ENCODE peak calls at places on chromosomes 11 and 22, in four cellular contexts. E is fibroblast of lung, N is tibial artery, U is HL-60. L is an unnamed sample.

GRCh38 chr22:19822301-19823117 is 32.2 kb downstream of the GNB1L start:
- DNase-seq in E (no peak), N (peak; percentile 35), U (no peak), L (no peak)

GRCh38 chr11:59199546-59200420 is 12.9 kb downstream of the MPEG1 start:
- DNase-seq in E (no peak), N (no peak), U (no peak), L (no peak)

GRCh38 chr11:47843354-47844060 is 4.6 kb downstream of the NUP160 start:
- DNase-seq in E (no peak), N (no peak), U (no peak), L (no peak)

GRCh38 chr11:35112056-35112845 is 26.7 kb upstream of the CD44 start:
- DNase-seq in E (no peak), N (no peak), U (no peak), L (no peak)

GRCh38 chr11:44229664-44230063 is 80.3 kb downstream of the ALX4 start:
- DNase-seq in E (no peak), N (no peak), U (no peak), L (no peak)

GRCh38 chr11:125163431-125164011 is 1.0 kb upstream of the PKNOX2 start:
- DNase-seq in E (no peak), N (no peak), U (no peak), L (no peak)

GRCh38 chr11:81892770-81893635 is 840.7 kb downstream of the FAM181B start:
- DNase-seq in E (no peak), N (no peak), U (no peak), L (no peak)

GRCh38 chr11:125414121-125414520 is 81.9 kb downstream of the FEZ1 start:
- DNase-seq in E (no peak), N (peak; percentile 21), U (no peak), L (no peak)

GRCh38 chr11:126544311-126545056 is 189.0 kb downstream of the ST3GAL4 start:
- DNase-seq in E (peak; percentile 8), N (no peak), U (no peak), L (no peak)

GRCh38 chr11:8714622-8715225 is 32.1 kb downstream of the RPL27A start:
- DNase-seq in E (no peak), N (no peak), U (no peak), L (no peak)

GRCh38 chr11:126268361-126268707 is 361 bp downstream of the SRPRA start:
- DNase-seq in E (no peak), N (no peak), U (no peak), L (no peak)

GRCh38 chr11:75147191-75147874 is 3.6 kb upstream of the SLCO2B1 start:
- DNase-seq in E (no peak), N (peak; percentile 12), U (no peak), L (no peak)

GRCh38 chr11:37786214-37786755 is 1188.2 kb upstream of the RAG2 start:
- DNase-seq in E (peak; percentile 46), N (no peak), U (no peak), L (no peak)

GRCh38 chr11:112285918-112286317 is 25.3 kb upstream of the PLET1 start:
- DNase-seq in E (peak; percentile 8), N (no peak), U (no peak), L (no peak)

GRCh38 chr11:130427581-130428211 is 713 bp downstream of the ADAMTS8 start:
- DNase-seq in E (peak; percentile 9), N (no peak), U (no peak), L (no peak)

GRCh38 chr11:9874466-9874865 is 210.6 kb downstream of the SWAP70 start:
- DNase-seq in E (no peak), N (no peak), U (no peak), L (no peak)

GRCh38 chr11:36177837-36178236 is 111.4 kb downstream of the COMMD9 start:
- DNase-seq in E (no peak), N (no peak), U (no peak), L (no peak)

GRCh38 chr22:25759825-25760231 is 17.8 kb downstream of the MYO18B start:
- DNase-seq in E (peak; percentile 95), N (no peak), U (no peak), L (peak; percentile 40)

GRCh38 chr22:48492371-48493320 is 1335.0 kb downstream of the BRD1 start:
- DNase-seq in E (peak; percentile 78), N (peak; percentile 61), U (peak; percentile 10), L (peak; percentile 21)

GRCh38 chr11:68436985-68437926 is 23.3 kb upstream of the PPP6R3 start:
- DNase-seq in E (peak; percentile 44), N (no peak), U (peak; percentile 28), L (no peak)

GRCh38 chr22:20524004-20524481 is 16.6 kb downstream of the MED15 start:
- DNase-seq in E (no peak), N (no peak), U (no peak), L (no peak)

GRCh38 chr11:30585067-30585891 is 874 bp downstream of the MPPED2 start:
- DNase-seq in E (no peak), N (peak; percentile 67), U (no peak), L (no peak)

GRCh38 chr11:78730267-78730824 is 155.7 kb upstream of the NARS2 start:
- DNase-seq in E (no peak), N (no peak), U (no peak), L (no peak)

GRCh38 chr22:46974077-46974476 is 211.6 kb downstream of the TBC1D22A start:
- DNase-seq in E (no peak), N (no peak), U (no peak), L (no peak)

GRCh38 chr11:76369406-76369805 is 11.5 kb downstream of the THAP12 start:
- DNase-seq in E (no peak), N (no peak), U (no peak), L (no peak)

GRCh38 chr11:44711113-44711512 is 15.6 kb upstream of the TSPAN18 start:
- DNase-seq in E (no peak), N (no peak), U (no peak), L (no peak)

GRCh38 chr11:45853616-45854219 is 6.4 kb downstream of the CRY2 start:
- DNase-seq in E (no peak), N (peak; percentile 78), U (no peak), L (no peak)

GRCh38 chr11:12143461-12144258 is 33.3 kb downstream of the MICAL2 start:
- DNase-seq in E (no peak), N (peak; percentile 48), U (no peak), L (no peak)

GRCh38 chr11:842370-843002 is at the start of the genes POLR2L and TSPAN4:
- DNase-seq in E (peak; percentile 86), N (peak; percentile 93), U (no peak), L (peak; percentile 88)

DNA sequence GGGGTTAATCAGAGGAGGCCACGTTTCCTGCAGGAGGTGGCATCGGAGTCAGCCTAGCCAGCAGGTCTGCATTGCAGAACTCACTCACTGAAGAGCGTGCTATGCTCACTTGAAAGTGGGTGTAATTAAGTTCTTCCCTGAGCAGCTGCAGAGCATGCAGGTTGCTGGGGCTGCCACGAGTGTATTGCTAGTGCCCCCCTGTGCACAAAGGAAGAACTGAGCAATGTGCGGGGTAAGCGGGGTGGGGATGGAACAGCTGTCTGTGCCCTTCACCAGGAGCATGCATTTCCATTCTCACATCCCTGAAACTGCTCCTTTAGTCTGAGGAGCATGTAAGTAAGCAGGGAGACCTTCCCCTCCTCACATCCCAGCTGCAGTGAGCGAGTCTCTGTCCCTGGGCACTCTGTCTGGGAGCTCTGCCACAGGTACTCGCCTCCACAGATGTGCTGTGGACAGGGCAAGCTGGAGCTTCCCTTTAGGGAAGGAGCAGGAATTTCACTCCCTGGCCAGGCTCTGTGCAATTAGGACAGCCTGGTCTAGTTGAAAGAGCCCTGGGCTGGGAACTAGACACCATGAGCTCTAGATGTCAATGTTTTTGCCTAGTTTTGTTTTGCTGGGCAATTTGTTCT is 1031.8 kb downstream of the NTM start:
- DNase-seq in E (peak; percentile 6), N (no peak), U (no peak), L (no peak)
- TF ChIP-seq CTCF in E (peak; percentile 38), N (no peak), U (no peak), L (peak; percentile 48)

DNA sequence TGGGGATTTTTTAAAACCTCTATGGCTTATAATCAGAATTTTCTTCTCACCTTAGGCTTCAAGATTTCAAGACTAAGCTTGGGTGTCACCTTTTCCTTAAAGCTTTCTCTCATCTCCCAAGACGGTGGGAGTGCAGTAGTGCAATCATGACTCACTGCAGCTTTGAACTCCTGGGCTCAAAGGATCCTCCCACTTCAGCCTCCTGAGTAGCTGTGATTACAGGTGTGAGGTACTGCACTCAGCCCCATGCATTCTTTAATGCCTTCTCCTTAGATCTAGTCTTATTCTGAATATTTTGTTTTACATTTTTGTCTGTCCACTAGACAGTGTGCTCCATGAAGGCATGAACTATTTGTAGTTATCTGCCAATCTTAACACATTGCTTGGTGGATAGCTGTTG is 55.7 kb upstream of the FAT3 start:
- DNase-seq in E (no peak), N (no peak), U (no peak), L (no peak)
- TF ChIP-seq CTCF in E (no peak), N (no peak), U (no peak), L (no peak)

GRCh38 chr22:44090571-44090905 is 66.4 kb downstream of the PARVB start:
- DNase-seq in E (no peak), N (no peak), U (no peak), L (no peak)

GRCh38 chr22:44089717-44090570 is 65.8 kb downstream of the PARVB start:
- DNase-seq in E (no peak), N (no peak), U (no peak), L (no peak)

GRCh38 chr22:44092636-44093220 is 68.6 kb downstream of the PARVB start:
- DNase-seq in E (no peak), N (no peak), U (no peak), L (no peak)

GRCh38 chr22:44091751-44092150 is 67.6 kb downstream of the PARVB start:
- DNase-seq in E (no peak), N (no peak), U (no peak), L (no peak)

GRCh38 chr22:44091021-44091721 is 67.1 kb downstream of the PARVB start:
- DNase-seq in E (no peak), N (no peak), U (no peak), L (no peak)
- TF ChIP-seq CTCF in E (no peak), N (no peak), U (no peak), L (no peak)

DNA sequence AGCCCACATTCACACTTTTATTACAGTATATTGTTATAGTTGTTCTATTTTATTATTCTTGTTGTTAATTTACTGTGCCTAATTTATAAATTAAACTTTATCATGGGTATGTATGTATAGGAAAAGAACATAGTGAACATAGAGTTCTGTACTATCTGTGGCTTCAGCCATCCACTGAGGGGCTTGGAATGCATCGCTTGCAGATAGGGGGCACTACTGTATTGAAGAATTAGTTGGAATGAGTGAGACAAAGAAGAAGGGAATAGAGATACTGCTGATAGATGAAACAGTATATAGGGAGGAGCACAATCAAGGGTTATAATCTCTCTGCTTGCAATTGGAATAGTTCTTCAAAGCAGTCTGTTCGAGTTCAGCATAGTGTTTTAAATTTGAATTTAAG is 432.2 kb downstream of the RAB38 start:
- DNase-seq in E (no peak), N (no peak), U (no peak), L (no peak)
- TF ChIP-seq CTCF in E (no peak), N (no peak), U (no peak), L (no peak)

DNA sequence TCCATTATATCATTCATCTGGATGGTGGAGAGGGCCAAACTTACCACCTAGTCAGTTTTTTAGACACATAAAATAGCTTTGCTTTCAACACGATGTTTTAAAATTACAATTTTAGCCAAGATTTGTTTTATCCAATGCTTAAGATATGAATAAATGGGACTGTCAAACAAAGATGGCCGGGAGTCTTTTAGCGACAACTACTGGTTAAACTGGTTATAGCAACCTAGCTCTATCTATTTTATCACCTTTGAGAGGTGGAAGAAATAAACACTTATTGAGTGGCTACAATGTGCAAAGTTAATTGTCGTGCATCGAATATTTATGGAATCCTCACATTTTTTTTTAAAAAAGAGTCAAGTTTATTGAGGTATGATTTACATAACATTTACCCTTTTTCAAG is 279.8 kb downstream of the MIAT start:
- DNase-seq in E (no peak), N (no peak), U (no peak), L (no peak)
- TF ChIP-seq CTCF in E (no peak), N (no peak), U (no peak), L (no peak)

GRCh38 chr22:36977401-36977861 is 41.8 kb downstream of the TST start:
- DNase-seq in E (no peak), N (no peak), U (no peak), L (no peak)
- TF ChIP-seq CTCF in E (no peak), N (no peak), U (no peak), L (no peak)

L was measured in gastrocnemius medialis.